ENCODE peak calls at places on chromosomes 13 and 19, in four cellular contexts. U is GM23338, A is pancreas, H is stomach. Z is an unnamed sample. For H3K4me1, the result is how much of the 10 kb centered on the place peaks cover.

GRCh38 chr13:37966266-37966665 is 96.7 kb upstream of the TRPC4 start:
- DNase-seq in H (no peak), A (no peak), U (no peak), Z (no peak)

GRCh38 chr13:40292108-40292507 is 374.3 kb downstream of the FOXO1 start:
- DNase-seq in H (no peak), A (no peak), U (no peak), Z (no peak)

GRCh38 chr19:37313335-37313627 is 57.6 kb upstream of the ZNF527 start:
- DNase-seq in H (no peak), U (no peak), A (no peak), Z (no peak)

GRCh38 chr19:40713939-40714338 is 2.7 kb downstream of the COQ8B start:
- DNase-seq in H (no peak), A (no peak), U (no peak), Z (no peak)

GRCh38 chr19:9128171-9128570 is 1.4 kb upstream of the OR7G3 start:
- DNase-seq in A (no peak), U (no peak), H (no peak), Z (no peak)

GRCh38 chr13:34627499-34627898 is 314.6 kb upstream of the NBEA start:
- DNase-seq in H (no peak), U (peak), A (no peak), Z (no peak)

GRCh38 chr19:46602392-46603194 is 1.5 kb downstream of the CALM3 start:
- DNase-seq in H (no peak), A (peak), U (peak), Z (no peak)

GRCh38 chr19:10112895-10113591 is 1.6 kb downstream of the P2RY11 start:
- DNase-seq in H (peak), A (peak), U (peak), Z (peak)

GRCh38 chr19:49985926-49986325 is 25.0 kb upstream of the SIGLEC11 start:
- DNase-seq in A (no peak), U (no peak), H (no peak), Z (no peak)

GRCh38 chr19:23542562-23542961 is 144.4 kb downstream of the ZNF675 start:
- DNase-seq in H (no peak), U (no peak), A (no peak), Z (no peak)

GRCh38 chr19:30070198-30070969 is 128.3 kb downstream of the URI1 start:
- DNase-seq in H (peak), U (no peak), A (no peak), Z (peak)

GRCh38 chr19:41886761-41887710 is 4.1 kb downstream of the ARHGEF1 start:
- DNase-seq in U (peak), A (no peak), H (no peak), Z (no peak)

GRCh38 chr13:77980592-77980991 is 62.0 kb upstream of the EDNRB start:
- DNase-seq in H (no peak), A (no peak), U (no peak), Z (peak)

GRCh38 chr13:53141336-53141735 is 112.7 kb downstream of the OLFM4 start:
- DNase-seq in A (no peak), U (no peak), H (no peak), Z (no peak)

GRCh38 chr13:113491418-113491883 is 940 bp upstream of the DCUN1D2 start:
- DNase-seq in H (peak), A (peak), U (peak), Z (peak)

GRCh38 chr13:49652691-49653305 is 24.5 kb downstream of the ARL11 start:
- DNase-seq in H (peak), U (peak), A (no peak), Z (no peak)

GRCh38 chr13:20475927-20476691 is 49.5 kb downstream of the CRYL1 start:
- DNase-seq in H (peak), A (peak), U (peak), Z (no peak)

GRCh38 chr13:27424246-27425150 is at the start of gene GTF3A:
- DNase-seq in H (peak), A (peak), U (peak), Z (peak)

GRCh38 chr13:41139296-41139966 is 6.8 kb upstream of the KBTBD6 start:
- DNase-seq in H (no peak), A (no peak), U (no peak), Z (peak)

GRCh38 chr19:49890349-49891311 is 6.1 kb downstream of the IL4I1 start:
- DNase-seq in A (peak), U (peak), H (peak), Z (no peak)

GRCh38 chr19:54248016-54248601 is 5.5 kb upstream of the LILRA6 start:
- DNase-seq in H (no peak), U (no peak), A (no peak), Z (no peak)

GRCh38 chr19:2547721-2548120 is 71.8 kb downstream of the GADD45B start:
- DNase-seq in U (no peak), H (no peak), A (no peak), Z (no peak)

GRCh38 chr19:577439-578392 is 5.3 kb downstream of the BSG start:
- DNase-seq in A (peak), U (peak), H (no peak), Z (no peak)

GRCh38 chr13:72820156-72820897 is 38.4 kb downstream of the PIBF1 start:
- DNase-seq in U (peak), A (no peak), H (no peak), Z (no peak)

GRCh38 chr19:33063356-33064116 is 1.2 kb downstream of the RHPN2 start:
- DNase-seq in A (no peak), U (peak), H (peak), Z (no peak)

GRCh38 chr13:28754698-28755545 is 36.2 kb upstream of the SLC46A3 start:
- DNase-seq in H (no peak), A (no peak), U (peak), Z (no peak)

GRCh38 chr13:97234236-97234635 is 12.1 kb downstream of the MBNL2 start:
- DNase-seq in H (no peak), A (no peak), U (no peak), Z (no peak)

GRCh38 chr13:97231118-97231831 is 9.1 kb downstream of the MBNL2 start:
- DNase-seq in U (no peak), H (no peak), A (no peak), Z (no peak)

GRCh38 chr13:97229699-97230098 is 7.6 kb downstream of the MBNL2 start:
- DNase-seq in H (no peak), A (no peak), U (no peak), Z (no peak)

GRCh38 chr13:97233499-97233898 is 11.4 kb downstream of the MBNL2 start:
- DNase-seq in H (no peak), A (no peak), U (no peak), Z (no peak)

GRCh38 chr13:97231832-97232201 is 9.7 kb downstream of the MBNL2 start:
- DNase-seq in U (no peak), H (no peak), A (no peak), Z (no peak)
- H3K4me1 ChIP-seq in U (under half), H (half or more), A (under half), Z (under half)

DNA sequence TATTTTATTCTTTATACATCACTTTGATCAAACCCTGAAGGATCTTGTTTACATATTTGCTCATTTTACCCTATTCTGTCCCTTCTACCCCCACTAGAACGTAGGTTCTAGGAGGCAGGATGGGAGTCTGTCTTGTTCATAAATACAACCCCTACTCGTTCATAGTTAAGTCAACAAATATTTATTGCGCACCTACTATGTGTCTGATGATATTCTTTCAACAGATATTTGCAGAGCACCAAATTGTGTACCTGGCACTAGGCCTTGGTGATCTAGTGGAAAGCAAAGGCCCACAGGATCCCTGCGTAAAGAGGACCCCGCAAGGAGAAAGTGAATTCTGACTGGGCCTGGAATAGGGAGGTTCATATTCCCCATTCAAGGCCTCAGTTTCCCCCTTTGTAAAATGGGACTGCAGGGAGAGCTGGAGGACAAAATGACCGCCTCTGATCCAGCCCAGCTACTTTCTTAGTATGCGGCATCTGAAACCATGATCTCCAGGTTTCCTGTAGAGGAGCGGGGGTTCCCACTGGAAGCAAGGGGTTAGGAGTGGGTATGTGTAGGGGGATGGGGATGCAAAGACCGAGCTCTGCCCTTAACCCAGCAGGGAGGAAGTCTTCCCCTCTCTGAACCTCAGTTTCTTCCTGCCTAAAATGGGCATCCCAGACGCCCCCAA is 534 bp upstream of the GEMIN7 start:
- DNase-seq in H (no peak), A (no peak), U (no peak), Z (no peak)
- H3K4me1 ChIP-seq in H (half or more), A (under half), U (half or more), Z (under half)

DNA sequence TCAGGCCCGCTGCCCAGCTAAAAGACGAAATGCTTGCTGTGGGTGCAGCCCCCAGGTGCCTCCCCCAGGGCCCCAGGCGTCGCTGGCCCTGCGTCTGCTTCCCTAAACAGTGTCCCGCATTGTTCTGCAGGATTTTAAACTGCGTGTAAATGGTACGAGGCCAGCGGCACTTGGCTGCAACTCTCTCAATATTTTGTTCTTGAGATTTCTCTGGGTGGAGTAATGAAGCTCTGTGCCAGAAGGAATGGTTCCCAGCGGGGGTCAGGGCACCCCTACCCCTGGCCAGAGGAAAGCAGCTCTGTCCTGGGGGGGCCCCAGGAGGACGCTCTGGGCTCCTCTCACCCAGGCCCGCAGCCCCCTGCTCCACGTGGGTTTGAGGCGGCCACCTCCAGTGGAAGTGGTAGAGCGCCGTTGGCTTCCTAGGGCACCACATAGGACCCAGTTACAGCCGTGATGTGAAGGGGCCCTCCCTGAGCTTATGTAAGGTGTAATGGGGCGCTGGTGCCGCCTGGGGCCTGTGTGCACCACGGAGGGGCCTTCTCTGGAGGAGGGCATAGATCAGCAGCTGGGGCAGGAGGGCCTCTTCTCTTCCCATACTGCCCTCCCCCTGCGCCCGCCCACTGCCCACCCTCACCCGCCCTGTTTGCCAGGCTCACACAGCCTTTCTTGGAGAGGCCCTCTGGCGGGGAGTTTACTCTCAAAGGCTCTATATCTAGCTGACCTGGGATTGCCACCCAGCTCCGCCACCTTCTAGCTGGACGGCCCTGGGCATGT is 19.8 kb downstream of the PAK4 start:
- DNase-seq in H (no peak), U (no peak), A (peak), Z (no peak)
- H3K4me1 ChIP-seq in H (half or more), U (under half), A (under half), Z (under half)

GRCh38 chr13:42279080-42279479 is 7.1 kb downstream of the AKAP11 start:
- DNase-seq in U (no peak), H (no peak), A (no peak), Z (no peak)
- H3K4me1 ChIP-seq in U (under half), H (half or more), A (under half), Z (under half)